ENCODE peak calls at places on chromosomes 3 and 15, in seven cellular contexts. One of them, this sample, is unnamed.

GRCh38 chr3:37499061-37499785 is 324.8 kb upstream of the LRRFIP2 start:
- DNase-seq in mesendoderm: no peak
- DNase-seq in H1: no peak
- DNase-seq in H9: no peak
- DNase-seq in trophoblast cell: no peak
- DNase-seq in neuronal stem cell: no peak
- DNase-seq in mesenchymal stem cell: no peak
- DNase-seq in this sample: no peak

GRCh38 chr3:154243353-154243752 is 80.9 kb downstream of the DHX36 start:
- DNase-seq in H1: no peak
- DNase-seq in mesendoderm: no peak
- DNase-seq in trophoblast cell: no peak
- DNase-seq in H9: no peak
- DNase-seq in mesenchymal stem cell: peak; percentile 17
- DNase-seq in neuronal stem cell: no peak
- DNase-seq in this sample: peak; percentile 15

GRCh38 chr15:29135702-29136426 is 133.8 kb downstream of the NSMCE3 start:
- DNase-seq in H1: no peak
- DNase-seq in trophoblast cell: no peak
- DNase-seq in neuronal stem cell: no peak
- DNase-seq in mesendoderm: no peak
- DNase-seq in H9: peak; percentile 22
- DNase-seq in mesenchymal stem cell: no peak
- DNase-seq in this sample: no peak

GRCh38 chr3:10983219-10983916 is 9.2 kb upstream of the SLC6A1 start:
- DNase-seq in neuronal stem cell: peak; percentile 49
- DNase-seq in trophoblast cell: peak; percentile 82
- DNase-seq in mesendoderm: peak; percentile 80
- DNase-seq in H9: peak; percentile 63
- DNase-seq in mesenchymal stem cell: peak; percentile 22
- DNase-seq in H1: no peak
- DNase-seq in this sample: peak; percentile 17

GRCh38 chr15:31740203-31740602 is 290.1 kb upstream of the CHRNA7 start:
- DNase-seq in mesendoderm: peak; percentile 83
- DNase-seq in H1: peak; percentile 46
- DNase-seq in H9: peak; percentile 89
- DNase-seq in trophoblast cell: no peak
- DNase-seq in mesenchymal stem cell: no peak
- DNase-seq in neuronal stem cell: no peak
- DNase-seq in this sample: no peak

GRCh38 chr3:2623463-2623862 is 486.7 kb downstream of the IL5RA start:
- DNase-seq in H1: no peak
- DNase-seq in mesenchymal stem cell: peak; percentile 90
- DNase-seq in neuronal stem cell: no peak
- DNase-seq in mesendoderm: no peak
- DNase-seq in trophoblast cell: no peak
- DNase-seq in H9: no peak
- DNase-seq in this sample: peak; percentile 9

GRCh38 chr15:52143862-52144261 is 31.3 kb upstream of the BCL2L10 start:
- DNase-seq in H9: no peak
- DNase-seq in mesendoderm: peak; percentile 94
- DNase-seq in mesenchymal stem cell: peak; percentile 94
- DNase-seq in H1: no peak
- DNase-seq in trophoblast cell: peak; percentile 99
- DNase-seq in neuronal stem cell: no peak
- DNase-seq in this sample: peak; percentile 81

GRCh38 chr15:39462691-39463090 is 118.2 kb upstream of the THBS1 start:
- DNase-seq in mesendoderm: no peak
- DNase-seq in trophoblast cell: no peak
- DNase-seq in neuronal stem cell: no peak
- DNase-seq in mesenchymal stem cell: peak; percentile 32
- DNase-seq in H9: no peak
- DNase-seq in H1: no peak
- DNase-seq in this sample: peak; percentile 79

GRCh38 chr15:40957581-40958051 is 4.3 kb downstream of the CHAC1 start:
- DNase-seq in H1: no peak
- DNase-seq in mesendoderm: no peak
- DNase-seq in trophoblast cell: no peak
- DNase-seq in neuronal stem cell: no peak
- DNase-seq in mesenchymal stem cell: no peak
- DNase-seq in H9: no peak
- DNase-seq in this sample: no peak

GRCh38 chr15:88894819-88895767 is at the start of gene HAPLN3:
- DNase-seq in mesenchymal stem cell: peak; percentile 29
- DNase-seq in neuronal stem cell: no peak
- DNase-seq in H9: peak; percentile 67
- DNase-seq in mesendoderm: peak; percentile 60
- DNase-seq in trophoblast cell: peak; percentile 63
- DNase-seq in H1: no peak
- DNase-seq in this sample: peak; percentile 47

GRCh38 chr3:195033531-195034091 is 237.3 kb downstream of the XXYLT1 start:
- DNase-seq in H9: no peak
- DNase-seq in trophoblast cell: peak; percentile 48
- DNase-seq in mesendoderm: peak; percentile 69
- DNase-seq in H1: no peak
- DNase-seq in mesenchymal stem cell: peak; percentile 18
- DNase-seq in neuronal stem cell: no peak
- DNase-seq in this sample: no peak

GRCh38 chr3:186823391-186823790 is 17.1 kb upstream of the RFC4 start:
- DNase-seq in H1: no peak
- DNase-seq in neuronal stem cell: no peak
- DNase-seq in H9: no peak
- DNase-seq in trophoblast cell: no peak
- DNase-seq in mesendoderm: no peak
- DNase-seq in mesenchymal stem cell: no peak
- DNase-seq in this sample: peak; percentile 44

GRCh38 chr3:185253645-185254410 is at the start of gene EHHADH:
- DNase-seq in neuronal stem cell: no peak
- DNase-seq in H9: peak; percentile 67
- DNase-seq in mesendoderm: peak; percentile 29
- DNase-seq in trophoblast cell: peak; percentile 61
- DNase-seq in mesenchymal stem cell: no peak
- DNase-seq in H1: no peak
- DNase-seq in this sample: peak; percentile 44

GRCh38 chr3:160707187-160707789 is 30.3 kb downstream of the ARL14 start:
- DNase-seq in neuronal stem cell: peak; percentile 43
- DNase-seq in H9: no peak
- DNase-seq in H1: no peak
- DNase-seq in mesenchymal stem cell: peak; percentile 59
- DNase-seq in trophoblast cell: peak; percentile 68
- DNase-seq in mesendoderm: peak; percentile 57
- DNase-seq in this sample: peak; percentile 50

GRCh38 chr3:44321335-44321734 is 17.2 kb upstream of the TCAIM start:
- DNase-seq in trophoblast cell: peak; percentile 75
- DNase-seq in neuronal stem cell: no peak
- DNase-seq in H9: no peak
- DNase-seq in H1: no peak
- DNase-seq in mesendoderm: peak; percentile 19
- DNase-seq in mesenchymal stem cell: no peak
- DNase-seq in this sample: no peak

GRCh38 chr3:44318929-44319328 is 19.6 kb upstream of the TCAIM start:
- DNase-seq in neuronal stem cell: no peak
- DNase-seq in trophoblast cell: no peak
- DNase-seq in mesenchymal stem cell: no peak
- DNase-seq in mesendoderm: peak; percentile 76
- DNase-seq in H1: no peak
- DNase-seq in H9: peak; percentile 76
- DNase-seq in this sample: no peak

GRCh38 chr3:44326515-44326914 is 12.1 kb upstream of the TCAIM start:
- DNase-seq in trophoblast cell: no peak
- DNase-seq in mesendoderm: no peak
- DNase-seq in mesenchymal stem cell: no peak
- DNase-seq in H9: no peak
- DNase-seq in neuronal stem cell: no peak
- DNase-seq in H1: no peak
- DNase-seq in this sample: no peak

GRCh38 chr3:44326035-44326434 is 12.5 kb upstream of the TCAIM start:
- DNase-seq in H1: no peak
- DNase-seq in mesendoderm: no peak
- DNase-seq in trophoblast cell: no peak
- DNase-seq in mesenchymal stem cell: peak; percentile 28
- DNase-seq in neuronal stem cell: no peak
- DNase-seq in H9: no peak
- DNase-seq in this sample: peak; percentile 55

GRCh38 chr3:44323341-44323955 is 15.1 kb upstream of the TCAIM start:
- DNase-seq in trophoblast cell: peak; percentile 80
- DNase-seq in neuronal stem cell: peak; percentile 46
- DNase-seq in H9: no peak
- DNase-seq in H1: no peak
- DNase-seq in mesendoderm: peak; percentile 54
- DNase-seq in mesenchymal stem cell: peak; percentile 71
- DNase-seq in this sample: peak; percentile 71
- H2AK5ac ChIP-seq in trophoblast cell: no peak overlapping the region
- H2AK5ac ChIP-seq in neuronal stem cell: no peak overlapping the region
- H2AK5ac ChIP-seq in H9: no peak overlapping the region
- H2AK5ac ChIP-seq in H1: no peak overlapping the region
- H2AK5ac ChIP-seq in mesendoderm: no peak overlapping the region
- H2AK5ac ChIP-seq in mesenchymal stem cell: no peak overlapping the region
- H2AK5ac ChIP-seq in this sample: no peak overlapping the region

GRCh38 chr15:60957111-60957510 is 272.0 kb downstream of the RORA start:
- DNase-seq in H1: no peak
- DNase-seq in mesenchymal stem cell: no peak
- DNase-seq in neuronal stem cell: no peak
- DNase-seq in trophoblast cell: no peak
- DNase-seq in H9: no peak
- DNase-seq in mesendoderm: no peak
- DNase-seq in this sample: no peak
- H2AK5ac ChIP-seq in H1: no peak overlapping the region
- H2AK5ac ChIP-seq in mesenchymal stem cell: no peak overlapping the region
- H2AK5ac ChIP-seq in neuronal stem cell: no peak overlapping the region
- H2AK5ac ChIP-seq in trophoblast cell: no peak overlapping the region
- H2AK5ac ChIP-seq in H9: no peak overlapping the region
- H2AK5ac ChIP-seq in mesendoderm: no peak overlapping the region
- H2AK5ac ChIP-seq in this sample: peak overlapping the region; percentile 15

DNA sequence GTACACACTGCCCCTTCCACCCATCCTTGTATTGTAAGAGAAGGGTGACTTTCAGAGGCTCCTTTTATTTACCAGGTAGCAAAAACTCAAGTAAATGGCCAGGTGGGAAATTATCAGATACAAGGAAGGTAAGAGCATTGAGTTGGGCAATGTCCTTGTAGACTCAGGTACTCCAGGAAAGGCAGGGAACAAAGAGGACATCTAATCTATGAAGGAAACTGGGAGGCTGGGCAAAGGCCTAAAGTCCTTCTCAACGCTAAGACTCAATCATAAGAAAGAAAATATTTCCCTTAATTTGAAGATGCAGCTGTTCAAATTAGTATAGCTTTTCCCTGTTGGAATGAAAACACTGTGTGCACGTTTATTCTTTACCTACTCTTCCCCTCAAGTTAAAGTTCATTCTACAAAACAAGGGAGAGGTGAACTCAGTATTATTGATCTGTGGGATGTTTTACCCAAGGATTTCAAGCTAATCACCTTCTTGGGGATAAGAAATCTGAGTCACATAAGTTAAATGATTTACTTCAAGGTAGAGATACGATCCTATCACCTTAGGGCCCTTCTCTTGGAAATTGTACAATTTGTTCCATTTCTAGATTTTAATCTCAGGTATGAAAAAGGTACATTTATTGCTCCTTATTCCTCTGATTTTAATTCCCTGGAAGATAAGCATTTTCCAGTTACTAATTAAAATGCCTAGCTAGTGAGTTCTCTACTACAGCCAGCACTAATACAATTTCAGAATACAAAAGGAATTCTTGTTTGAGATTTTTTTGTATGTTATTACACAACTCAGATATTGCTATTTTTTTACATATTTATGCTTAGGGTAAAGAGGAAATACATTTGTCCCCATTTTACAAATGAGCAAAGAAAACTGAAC is 80.6 kb downstream of the PLD1 start:
- DNase-seq in neuronal stem cell: no peak
- DNase-seq in trophoblast cell: peak; percentile 51
- DNase-seq in H9: no peak
- DNase-seq in H1: no peak
- DNase-seq in mesendoderm: no peak
- DNase-seq in mesenchymal stem cell: no peak
- DNase-seq in this sample: no peak
- H2AK5ac ChIP-seq in neuronal stem cell: no peak overlapping the region
- H2AK5ac ChIP-seq in trophoblast cell: no peak overlapping the region
- H2AK5ac ChIP-seq in H9: no peak overlapping the region
- H2AK5ac ChIP-seq in H1: no peak overlapping the region
- H2AK5ac ChIP-seq in mesendoderm: no peak overlapping the region
- H2AK5ac ChIP-seq in mesenchymal stem cell: no peak overlapping the region
- H2AK5ac ChIP-seq in this sample: no peak overlapping the region

GRCh38 chr3:79250746-79251145 is 517.1 kb downstream of the ROBO1 start:
- DNase-seq in mesendoderm: no peak
- DNase-seq in H9: no peak
- DNase-seq in mesenchymal stem cell: no peak
- DNase-seq in neuronal stem cell: no peak
- DNase-seq in trophoblast cell: no peak
- DNase-seq in H1: no peak
- DNase-seq in this sample: no peak

GRCh38 chr3:79247367-79248103 is 520.3 kb downstream of the ROBO1 start:
- DNase-seq in trophoblast cell: no peak
- DNase-seq in mesenchymal stem cell: peak; percentile 55
- DNase-seq in neuronal stem cell: no peak
- DNase-seq in H1: no peak
- DNase-seq in H9: no peak
- DNase-seq in mesendoderm: no peak
- DNase-seq in this sample: peak; percentile 84

GRCh38 chr3:79246875-79247274 is 520.9 kb downstream of the ROBO1 start:
- DNase-seq in H1: no peak
- DNase-seq in mesenchymal stem cell: no peak
- DNase-seq in trophoblast cell: no peak
- DNase-seq in neuronal stem cell: no peak
- DNase-seq in H9: no peak
- DNase-seq in mesendoderm: no peak
- DNase-seq in this sample: no peak

GRCh38 chr3:79249701-79250100 is 518.1 kb downstream of the ROBO1 start:
- DNase-seq in trophoblast cell: no peak
- DNase-seq in neuronal stem cell: no peak
- DNase-seq in mesendoderm: no peak
- DNase-seq in H1: no peak
- DNase-seq in H9: no peak
- DNase-seq in mesenchymal stem cell: no peak
- DNase-seq in this sample: peak; percentile 34

DNA sequence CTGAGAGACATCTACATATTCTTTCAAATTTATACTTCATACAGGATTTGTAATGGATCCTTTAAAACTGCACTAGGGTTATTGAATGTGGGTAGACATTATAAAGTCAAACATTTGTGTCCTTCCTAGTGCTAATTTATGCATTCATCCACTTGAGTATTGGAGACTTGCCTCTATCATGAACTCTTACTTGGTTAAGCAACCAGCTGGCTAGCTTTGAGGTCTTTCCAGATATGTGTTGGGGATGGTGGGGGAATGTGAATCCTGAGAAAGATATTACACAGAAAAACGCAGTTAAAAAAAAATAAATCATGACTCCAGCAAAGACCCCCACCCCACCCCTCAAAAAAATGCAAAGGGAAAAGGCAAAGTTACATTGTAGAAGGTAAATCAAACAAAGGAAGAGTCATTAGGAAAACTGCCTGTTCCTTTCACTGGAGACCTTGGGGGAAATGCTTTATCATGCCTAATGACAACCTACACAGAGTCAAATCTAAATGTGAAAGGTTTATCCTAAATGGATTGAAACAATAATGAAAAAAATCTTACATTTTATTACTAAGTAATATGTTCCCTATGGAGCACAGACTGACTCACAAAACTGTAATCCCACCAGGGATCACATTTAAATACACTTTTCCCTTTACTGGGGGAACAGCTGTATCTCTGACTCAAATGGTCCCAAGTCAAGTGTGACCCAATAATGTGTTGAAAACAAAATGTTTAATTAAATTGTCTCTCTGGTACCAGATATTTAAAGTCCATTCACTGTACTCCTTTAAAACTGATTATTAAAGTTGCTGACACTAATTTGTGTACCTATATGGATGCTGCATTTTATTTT is 522.3 kb downstream of the ROBO1 start:
- DNase-seq in H1: no peak
- DNase-seq in neuronal stem cell: no peak
- DNase-seq in trophoblast cell: no peak
- DNase-seq in H9: no peak
- DNase-seq in mesenchymal stem cell: no peak
- DNase-seq in mesendoderm: no peak
- DNase-seq in this sample: no peak
- H2AK5ac ChIP-seq in H1: no peak overlapping the region
- H2AK5ac ChIP-seq in neuronal stem cell: no peak overlapping the region
- H2AK5ac ChIP-seq in trophoblast cell: no peak overlapping the region
- H2AK5ac ChIP-seq in H9: no peak overlapping the region
- H2AK5ac ChIP-seq in mesenchymal stem cell: no peak overlapping the region
- H2AK5ac ChIP-seq in mesendoderm: no peak overlapping the region
- H2AK5ac ChIP-seq in this sample: no peak overlapping the region